ENCODE peak calls at places on chromosomes 16 and 17, in nine cellular contexts. P is GM12865; A is activated B cell treated with CpG ODN at 0.5 μM for 24 hours; D is NCI-H1092 treated with DMSO at 0.1 percent for 48 hours; X is AG08396; O is activated naive CD8-positive, alpha-beta T cell treated with anti-CD3 and anti-CD28 coated beads, Interleukin-2, amount 50 U/mL, for 24 hours; H is amygdala; B is renal cortical epithelial cell; U is posterior vena cava. Z is an unnamed sample.

GRCh38 chr17:12070561-12070960 is 49.9 kb downstream of the MAP2K4 start:
- DNase-seq in B (peak), P (no peak), U (no peak), D (no peak), O (no peak), H (no peak), A (no peak), X (peak), Z (no peak)

GRCh38 chr17:64777413-64778101 is 115.5 kb upstream of the SMURF2 start:
- DNase-seq in H (no peak), U (no peak), O (no peak), A (no peak), B (no peak), X (no peak), D (peak), P (peak), Z (no peak)

GRCh38 chr17:45114117-45114932 is 18.0 kb downstream of the PLCD3 start:
- DNase-seq in A (no peak), B (no peak), U (no peak), D (no peak), H (no peak), O (no peak), P (no peak), X (no peak), Z (no peak)

GRCh38 chr17:57552114-57552601 is 192.9 kb downstream of the CCDC182 start:
- DNase-seq in P (peak), D (no peak), U (no peak), O (peak), X (no peak), B (no peak), A (peak), H (peak), Z (no peak)

GRCh38 chr17:79951361-79952264 is 84.1 kb downstream of the TBC1D16 start:
- DNase-seq in A (no peak), H (no peak), D (peak), B (peak), O (no peak), P (no peak), X (peak), U (peak), Z (peak)

GRCh38 chr17:8698142-8699050 is 46.2 kb downstream of the CCDC42 start:
- DNase-seq in P (no peak), U (peak), B (peak), D (no peak), A (no peak), O (no peak), H (no peak), X (peak), Z (no peak)

GRCh38 chr16:4706871-4707270 is 13.5 kb downstream of the NUDT16L1 start:
- DNase-seq in O (no peak), D (no peak), X (no peak), H (no peak), P (no peak), A (no peak), U (no peak), B (no peak), Z (no peak)

GRCh38 chr16:22932032-22932771 is 118.2 kb downstream of the HS3ST2 start:
- DNase-seq in O (no peak), H (no peak), X (no peak), P (no peak), B (no peak), A (no peak), U (no peak), D (no peak), Z (no peak)

GRCh38 chr16:85225721-85226120 is 113.4 kb upstream of the CIBAR2 start:
- DNase-seq in O (no peak), X (no peak), B (no peak), P (no peak), U (no peak), A (no peak), H (no peak), D (no peak), Z (no peak)

GRCh38 chr16:30942421-30942796 is 6.5 kb upstream of the ORAI3 start:
- DNase-seq in P (no peak), D (no peak), O (no peak), X (no peak), B (no peak), H (no peak), U (no peak), A (no peak), Z (no peak)

GRCh38 chr17:19940722-19941464 is 36.7 kb downstream of the AKAP10 start:
- DNase-seq in A (no peak), O (no peak), P (no peak), U (no peak), D (no peak), X (peak), H (no peak), B (peak), Z (no peak)

GRCh38 chr17:80445152-80446110 is 30.5 kb downstream of the ENDOV start:
- DNase-seq in P (no peak), H (no peak), U (no peak), A (no peak), O (no peak), D (no peak), B (no peak), X (no peak), Z (no peak)

GRCh38 chr17:66737524-66737923 is 97.4 kb upstream of the CACNG5 start:
- DNase-seq in D (no peak), O (no peak), X (peak), B (no peak), P (no peak), H (no peak), A (no peak), U (peak), Z (no peak)

GRCh38 chr16:7763111-7763510 is 430.5 kb downstream of the RBFOX1 start:
- DNase-seq in P (no peak), D (no peak), B (no peak), H (no peak), A (no peak), U (no peak), X (no peak), O (no peak), Z (no peak)

GRCh38 chr17:58534901-58535421 is 20.5 kb upstream of the MTMR4 start:
- DNase-seq in B (peak), P (no peak), H (no peak), U (no peak), X (peak), D (no peak), A (no peak), O (no peak), Z (peak)

GRCh38 chr17:73814070-73814469 is 169.8 kb upstream of the SDK2 start:
- DNase-seq in B (no peak), X (no peak), H (no peak), A (no peak), P (peak), U (no peak), O (no peak), D (no peak), Z (no peak)

GRCh38 chr17:4806420-4806769 is 557 bp upstream of the PLD2 start:
- DNase-seq in A (no peak), D (no peak), H (no peak), U (no peak), X (no peak), O (no peak), P (no peak), B (peak), Z (no peak)

Z was measured in CD14-positive monocyte.